ENCODE peak calls at places on chromosomes 4 and X, in five cellular contexts. E is endothelial cell of umbilical vein, M is mammary epithelial cell, G is cardiac muscle cell, D is tibial artery. B is an unnamed sample. For H3K4me1 and H3K36me3, the result is how much of the 10 kb centered on the place peaks cover.

GRCh38 chr4:184255361-184255760 is 37.7 kb upstream of the ENPP6 start:
- DNase-seq in D (no peak), M (no peak), G (no peak), E (no peak), B (peak)

GRCh38 chr4:182286035-182286434 is 42.8 kb downstream of the TENM3 start:
- DNase-seq in D (no peak), E (no peak), M (peak), G (peak), B (no peak)

GRCh38 chr4:135731681-135732080 is 1530.1 kb upstream of the PABPC4L start:
- DNase-seq in D (no peak), E (no peak), M (no peak), G (no peak), B (no peak)

GRCh38 chrX:30308263-30309138 is 689 bp downstream of the NR0B1 start:
- DNase-seq in D (no peak), M (no peak), G (peak), E (peak), B (no peak)

GRCh38 chr4:169229571-169230028 is 41.2 kb downstream of the SH3RF1 start:
- DNase-seq in D (peak), E (peak), G (peak), M (peak), B (no peak)

GRCh38 chrX:105694839-105695238 is 127.5 kb upstream of the NRK start:
- DNase-seq in G (no peak), M (peak), E (no peak), D (no peak), B (no peak)

GRCh38 chr4:52868138-52868537 is 6.0 kb downstream of the RASL11B start:
- DNase-seq in M (no peak), G (no peak), D (peak), E (peak), B (peak)

GRCh38 chrX:97016106-97016505 is 132.4 kb downstream of the RPA4 start:
- DNase-seq in M (no peak), D (no peak), E (no peak), G (no peak), B (no peak)

GRCh38 chr4:54683616-54684346 is 26.0 kb downstream of the KIT start:
- DNase-seq in D (no peak), M (peak), E (peak), G (peak), B (no peak)

GRCh38 chr4:54005475-54005874 is 58.9 kb downstream of the CHIC2 start:
- DNase-seq in M (peak), D (no peak), G (peak), E (no peak), B (no peak)

GRCh38 chr4:187235456-187236170 is 512.0 kb upstream of the FAT1 start:
- DNase-seq in M (no peak), D (no peak), G (no peak), E (no peak), B (no peak)

GRCh38 chrX:1212532-1212931 is at the start of gene CRLF2:
- DNase-seq in D (no peak), G (no peak), E (no peak), M (peak), B (no peak)

GRCh38 chr4:8228319-8229250 is 29.5 kb downstream of the SH3TC1 start:
- DNase-seq in M (peak), E (peak), D (peak), G (peak), B (peak)

GRCh38 chrX:109911046-109911445 is 91.9 kb upstream of the TMEM164 start:
- DNase-seq in E (peak), D (no peak), M (no peak), G (peak), B (no peak)

GRCh38 chrX:120380699-120381098 is 18.8 kb downstream of the ATP1B4 start:
- DNase-seq in G (no peak), D (no peak), E (peak), M (peak), B (no peak)

GRCh38 chr4:129822708-129823504 is 727.0 kb downstream of the C4orf33 start:
- DNase-seq in G (peak), E (peak), M (no peak), D (no peak), B (peak)

GRCh38 chr4:162767090-162767489 is 399.6 kb downstream of the NAF1 start:
- DNase-seq in D (no peak), E (no peak), M (no peak), G (no peak), B (no peak)

GRCh38 chrX:23578079-23578478 is 89.2 kb upstream of the PRDX4 start:
- DNase-seq in E (no peak), D (no peak), G (peak), M (peak), B (no peak)

GRCh38 chr4:84493092-84493850 is 5.8 kb downstream of the NKX6-1 start:
- DNase-seq in G (peak), M (no peak), E (no peak), D (no peak), B (no peak)

GRCh38 chr4:17797808-17798207 is 12.7 kb downstream of the DCAF16 start:
- DNase-seq in D (no peak), M (no peak), G (no peak), E (no peak), B (no peak)

GRCh38 chr4:138979742-138980141 is 35.8 kb upstream of the NOCT start:
- DNase-seq in M (no peak), D (no peak), E (no peak), G (no peak), B (no peak)

GRCh38 chrX:128691872-128692271 is 639.7 kb upstream of the ACTRT1 start:
- DNase-seq in G (no peak), M (no peak), E (no peak), D (no peak), B (no peak)

GRCh38 chrX:148572332-148572731 is 71.9 kb downstream of the AFF2 start:
- DNase-seq in E (no peak), G (no peak), D (no peak), M (peak), B (no peak)

GRCh38 chr4:182427530-182427929 is 184.3 kb downstream of the TENM3 start:
- DNase-seq in M (no peak), G (peak), D (no peak), E (no peak), B (no peak)

GRCh38 chrX:118948270-118948669 is 26.1 kb upstream of the LONRF3 start:
- DNase-seq in G (no peak), E (no peak), D (no peak), M (no peak), B (no peak)

GRCh38 chr4:20127626-20128025 is 124.1 kb upstream of the SLIT2 start:
- DNase-seq in G (no peak), D (no peak), E (no peak), M (no peak), B (no peak)

GRCh38 chr4:187363453-187363852 is 632.1 kb upstream of the ZFP42 start:
- DNase-seq in E (no peak), G (no peak), D (no peak), M (no peak), B (no peak)

GRCh38 chr4:16685536-16685935 is 212.9 kb downstream of the LDB2 start:
- DNase-seq in G (no peak), M (no peak), D (no peak), E (no peak), B (no peak)

GRCh38 chrX:18935893-18936292 is 48.0 kb downstream of the PHKA2 start:
- DNase-seq in G (no peak), M (no peak), E (no peak), D (no peak), B (no peak)

GRCh38 chr4:170009291-170009690 is 16.9 kb downstream of the MFAP3L start:
- DNase-seq in E (no peak), G (no peak), M (no peak), D (no peak), B (no peak)

GRCh38 chr4:114015444-114015899 is 36.0 kb upstream of the ARSJ start:
- DNase-seq in D (no peak), G (peak), E (peak), M (peak), B (no peak)

GRCh38 chr4:8688041-8688907 is 95.7 kb downstream of the CPZ start:
- DNase-seq in D (no peak), G (peak), E (peak), M (no peak), B (no peak)

GRCh38 chr4:188439641-188440311 is 300.5 kb downstream of the TRIML1 start:
- DNase-seq in M (peak), G (peak), E (no peak), D (no peak), B (peak)

GRCh38 chr4:176479745-176480144 is 160.0 kb downstream of the SPCS3 start:
- DNase-seq in M (no peak), D (no peak), E (no peak), G (no peak), B (no peak)

GRCh38 chrX:1599791-1600405 is 8.5 kb downstream of the AKAP17A start:
- DNase-seq in E (no peak), M (no peak), D (no peak), G (no peak), B (no peak)

GRCh38 chr4:176052744-176053143 is 12.9 kb upstream of the WDR17 start:
- DNase-seq in M (no peak), G (no peak), D (no peak), E (no peak), B (no peak)

GRCh38 chrX:114962209-114962608 is 55.2 kb downstream of the IL13RA2 start:
- DNase-seq in M (no peak), G (no peak), D (no peak), E (no peak), B (no peak)

GRCh38 chrX:57104406-57104805 is 16.9 kb downstream of the SPIN2B start:
- DNase-seq in G (no peak), D (no peak), M (no peak), E (no peak), B (no peak)

GRCh38 chrX:17818729-17819128 is 42.4 kb downstream of the RAI2 start:
- DNase-seq in D (no peak), E (no peak), M (no peak), G (no peak), B (no peak)

DNA sequence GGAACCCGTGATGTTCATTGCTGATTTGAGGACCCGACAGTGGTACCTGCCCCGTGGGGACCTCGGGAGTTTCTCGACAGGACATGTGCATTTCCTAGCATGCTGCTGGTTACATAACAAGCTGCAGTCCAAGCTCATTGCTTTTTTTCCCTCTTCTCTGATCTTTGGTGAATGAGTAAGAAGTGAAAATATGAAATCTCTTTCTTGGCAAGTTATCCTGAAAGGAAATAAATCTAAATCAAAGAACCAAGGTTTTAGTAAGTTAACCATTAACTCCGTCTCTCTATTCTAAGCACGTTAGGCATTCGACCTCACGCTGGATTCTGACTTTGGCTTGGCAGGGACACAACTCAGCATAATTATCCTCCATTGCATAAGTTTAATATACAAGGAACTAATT is 86.6 kb downstream of the STK32B start:
- DNase-seq in D (no peak), M (no peak), G (no peak), E (no peak), B (no peak)
- TF ChIP-seq CTCF in D (no peak), M (no peak), G (no peak), E (no peak), B (no peak)

GRCh38 chr4:68873218-68873502 is 57.4 kb downstream of the UGT2B10 start:
- DNase-seq in E (no peak), M (no peak), D (no peak), G (no peak), B (no peak)

GRCh38 chr4:68872442-68873217 is 56.8 kb downstream of the UGT2B10 start:
- DNase-seq in G (no peak), M (no peak), E (no peak), D (no peak), B (no peak)

GRCh38 chr4:68874507-68874906 is 58.7 kb downstream of the UGT2B10 start:
- DNase-seq in D (no peak), M (peak), E (no peak), G (no peak), B (no peak)

GRCh38 chr4:68877555-68877954 is 61.8 kb downstream of the UGT2B10 start:
- DNase-seq in E (no peak), G (no peak), D (no peak), M (no peak), B (no peak)

GRCh38 chr4:68878048-68878447 is 62.3 kb downstream of the UGT2B10 start:
- DNase-seq in D (no peak), E (no peak), M (no peak), G (no peak), B (no peak)
- H3K4me1 ChIP-seq in D (under half), E (under half), M (under half), G (under half), B (under half)

GRCh38 chr4:38693531-38693930 is 29.5 kb downstream of the KLF3 start:
- DNase-seq in M (no peak), D (no peak), G (no peak), E (no peak), B (no peak)

GRCh38 chr4:38692421-38692820 is 28.4 kb downstream of the KLF3 start:
- DNase-seq in G (no peak), E (no peak), M (no peak), D (no peak), B (no peak)

GRCh38 chr4:38696697-38697096 is 32.7 kb downstream of the KLF3 start:
- DNase-seq in D (no peak), M (no peak), G (peak), E (no peak), B (no peak)

GRCh38 chr4:38695844-38696243 is 31.8 kb downstream of the KLF3 start:
- DNase-seq in E (no peak), D (no peak), M (no peak), G (no peak), B (no peak)

DNA sequence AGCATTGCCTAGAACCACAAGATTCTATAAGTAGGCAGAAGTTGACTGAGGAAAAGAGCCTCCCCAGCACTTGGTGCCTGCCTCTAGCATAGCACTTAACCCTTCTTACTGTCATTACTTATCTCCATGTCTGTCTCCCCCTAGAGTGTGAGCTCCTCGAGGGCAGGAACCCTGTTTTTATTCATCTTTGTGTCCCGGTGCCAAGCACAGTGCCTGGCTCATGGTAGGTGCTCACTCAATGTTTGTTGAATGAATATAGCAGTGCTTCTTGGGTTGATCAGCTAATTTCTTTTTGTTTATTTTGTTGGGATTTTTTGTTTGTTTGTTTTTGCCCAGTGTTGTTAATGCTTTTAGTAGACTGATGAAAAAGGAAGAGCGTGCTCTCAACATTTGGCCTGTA is 30.3 kb downstream of the KLF3 start:
- DNase-seq in E (no peak), D (no peak), G (no peak), M (no peak), B (no peak)
- H3K36me3 ChIP-seq in E (under half), D (half or more), G (under half), M (half or more), B (under half)

DNA sequence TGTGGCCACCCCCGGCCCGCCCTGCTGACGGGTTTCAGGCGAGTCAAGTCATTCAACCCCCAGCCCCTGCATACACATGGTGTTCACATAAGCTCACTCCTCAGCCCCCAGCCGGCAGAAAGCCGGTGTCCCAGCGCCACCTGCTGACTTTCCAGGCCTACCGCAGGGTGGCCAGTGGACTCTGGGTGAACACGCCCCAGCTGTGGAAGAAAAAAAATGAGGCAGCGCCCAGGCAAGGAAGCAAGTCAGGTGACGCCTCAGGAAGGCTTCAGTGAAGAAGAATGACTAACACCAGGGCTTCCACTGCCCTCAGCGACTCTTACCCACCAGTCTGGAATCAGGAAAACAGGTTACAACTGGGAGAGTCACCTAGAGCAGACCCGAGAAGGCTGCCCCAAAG is 15.8 kb downstream of the BCAP31 start:
- DNase-seq in E (peak), M (peak), G (peak), D (no peak), B (peak)
- TF ChIP-seq CTCF in E (peak), M (peak), G (peak), D (peak), B (peak)

GRCh38 chr4:825969-826330 is at the start of gene CPLX1:
- DNase-seq in E (no peak), D (no peak), M (no peak), G (no peak), B (no peak)
- H3K4me1 ChIP-seq in E (under half), D (under half), M (under half), G (under half), B (under half)